ENCODE peak calls at places on chromosomes 7 and 10, in five cellular contexts. W is GM04503; I is CD4-positive, alpha-beta T cell; K is NCI-H82; S is fibroblast of the aortic adventitia. L is an unnamed sample.
A peak's percentile ranks its signal among the peaks of the same experiment; 100 is the strongest.

GRCh38 chr10:74683067-74683466 is 143.3 kb upstream of the KAT6B start:
- DNase-seq in I (no peak), K (no peak), W (no peak), S (no peak), L (no peak)

GRCh38 chr7:44258423-44258760 is 57.6 kb downstream of the YKT6 start:
- DNase-seq in I (no peak), K (no peak), S (no peak), W (no peak), L (no peak)

GRCh38 chr10:102476466-102477141 is 25.3 kb upstream of the C10orf95 start:
- DNase-seq in K (no peak), W (no peak), S (no peak), I (no peak), L (no peak)

GRCh38 chr7:98323597-98324322 is 42.3 kb downstream of the BRI3 start:
- DNase-seq in S (peak; percentile 18), I (no peak), K (peak; percentile 77), W (no peak), L (no peak)

GRCh38 chr7:143384741-143385631 is 3.8 kb downstream of the ZYX start:
- DNase-seq in I (no peak), W (no peak), K (no peak), S (no peak), L (no peak)

GRCh38 chr7:20306499-20306946 is 24.2 kb upstream of the ITGB8 start:
- DNase-seq in W (no peak), K (no peak), I (no peak), S (peak; percentile 90), L (no peak)

GRCh38 chr7:17207220-17207619 is 91.2 kb upstream of the AHR start:
- DNase-seq in K (no peak), W (no peak), S (peak; percentile 77), I (no peak), L (no peak)

GRCh38 chr7:78280276-78280675 is 481.7 kb downstream of the PHTF2 start:
- DNase-seq in K (no peak), W (no peak), I (no peak), S (no peak), L (no peak)

GRCh38 chr10:132606536-132607316 is 69.1 kb downstream of the INPP5A start:
- DNase-seq in S (no peak), I (no peak), W (no peak), K (no peak), L (peak; percentile 83)

GRCh38 chr7:129055294-129055816 is 444 bp upstream of the TNPO3 start:
- DNase-seq in S (no peak), K (no peak), W (no peak), I (no peak), L (no peak)

GRCh38 chr7:139635521-139636240 is 112.2 kb downstream of the CLEC2L start:
- DNase-seq in K (no peak), W (no peak), I (peak; percentile 63), S (no peak), L (no peak)

GRCh38 chr7:78746261-78746660 is 707.2 kb downstream of the MAGI2 start:
- DNase-seq in S (no peak), W (no peak), K (no peak), I (no peak), L (no peak)

GRCh38 chr7:105821527-105821926 is 54.9 kb downstream of the ATXN7L1 start:
- DNase-seq in I (no peak), S (no peak), W (no peak), K (no peak), L (no peak)

GRCh38 chr10:71880425-71881306 is 29.6 kb upstream of the PSAP start:
- DNase-seq in S (no peak), K (no peak), I (no peak), W (no peak), L (peak; percentile 81)

GRCh38 chr7:75993689-75994387 is 557 bp downstream of the TMEM120A start:
- DNase-seq in K (peak; percentile 68), S (peak; percentile 59), W (no peak), I (no peak), L (peak; percentile 69)